ENCODE peak calls at places on chromosomes 12 and 14, in five cellular contexts. B is aorta, J is iris pigment epithelial cell, H is heart right ventricle, G is omental fat pad. A is an unnamed sample.

GRCh38 chr12:54173066-54173726 is 15.6 kb downstream of the SMUG1 start:
- DNase-seq in B (peak; percentile 69), J (peak; percentile 30), H (peak; percentile 32), G (no peak), A (no peak)

GRCh38 chr12:92552412-92553108 is 150.2 kb upstream of the PLEKHG7 start:
- DNase-seq in B (no peak), J (peak; percentile 59), H (no peak), G (no peak), A (no peak)

GRCh38 chr14:92549853-92550244 is 36.3 kb downstream of the RIN3 start:
- DNase-seq in B (peak; percentile 89), J (no peak), H (peak; percentile 63), G (no peak), A (no peak)

GRCh38 chr12:89709994-89710872 is 1.6 kb upstream of the ATP2B1 start:
- DNase-seq in B (peak; percentile 84), J (peak; percentile 42), H (peak; percentile 67), G (peak; percentile 37), A (no peak)

GRCh38 chr12:28780096-28780495 is 369.0 kb upstream of the FAR2 start:
- DNase-seq in B (no peak), J (peak; percentile 76), H (no peak), G (no peak), A (no peak)

GRCh38 chr12:75638792-75639191 is 127.4 kb upstream of the KRR1 start:
- DNase-seq in B (no peak), J (no peak), H (no peak), G (no peak), A (no peak)

GRCh38 chr14:81449114-81449513 is 49.0 kb upstream of the STON2 start:
- DNase-seq in B (no peak), J (no peak), H (no peak), G (no peak), A (no peak)

GRCh38 chr14:64656986-64657385 is 47.2 kb upstream of the PLEKHG3 start:
- DNase-seq in B (no peak), J (no peak), H (no peak), G (no peak), A (no peak)

GRCh38 chr14:68255697-68256178 is 436.2 kb downstream of the RAD51B start:
- DNase-seq in B (no peak), J (peak; percentile 88), H (no peak), G (no peak), A (no peak)

A was measured in esophagus muscularis mucosa.